ENCODE peak calls at places on chromosome 22, in five cellular contexts. E, D, K, R and W are unnamed samples.

GRCh38 chr22:19103881-19104821 is 18.1 kb downstream of the DGCR2 start:
- DNase-seq in E (no peak), D (no peak), K (no peak), R (no peak), W (peak; percentile 32)

GRCh38 chr22:29006346-29006745 is 55.3 kb downstream of the C22orf31 start:
- DNase-seq in E (no peak), D (no peak), K (no peak), R (no peak), W (no peak)

GRCh38 chr22:49765951-49766350 is 61.7 kb downstream of the BRD1 start:
- DNase-seq in E (no peak), D (peak; percentile 11), K (no peak), R (no peak), W (no peak)

GRCh38 chr22:28410050-28410816 is 269.4 kb downstream of the TTC28 start:
- DNase-seq in E (no peak), D (no peak), K (no peak), R (peak; percentile 54), W (no peak)

GRCh38 chr22:36344106-36344827 is 43.5 kb downstream of the MYH9 start:
- DNase-seq in E (no peak), D (no peak), K (no peak), R (no peak), W (no peak)

GRCh38 chr22:49008682-49009235 is 818.9 kb downstream of the BRD1 start:
- DNase-seq in E (no peak), D (no peak), K (no peak), R (no peak), W (no peak)

GRCh38 chr22:24894998-24895397 is 51.5 kb downstream of the LHFPL7 start:
- DNase-seq in E (no peak), D (peak; percentile 80), K (no peak), R (peak; percentile 57), W (peak; percentile 55)

GRCh38 chr22:45518580-45518991 is 15.9 kb downstream of the FBLN1 start:
- DNase-seq in E (no peak), D (no peak), K (no peak), R (no peak), W (no peak)

GRCh38 chr22:47929646-47930185 is 1167.3 kb downstream of the TBC1D22A start:
- DNase-seq in E (no peak), D (no peak), K (no peak), R (no peak), W (no peak)

GRCh38 chr22:43592470-43592869 is 180.7 kb downstream of the MPPED1 start:
- DNase-seq in E (peak; percentile 78), D (no peak), K (no peak), R (no peak), W (peak; percentile 19)

GRCh38 chr22:32311551-32312071 is 46.1 kb upstream of the RFPL3 start:
- DNase-seq in E (no peak), D (no peak), K (no peak), R (no peak), W (no peak)